ENCODE peak calls at places on chromosomes 12 and 14, in eight cellular contexts. F is HFFc6, J is endothelial cell, D is fibroblast of the conjunctiva, H is nephron progenitor cell, R is NCI-H2171, G is bronchial epithelial cell, L is AML-193. S is an unnamed sample.

GRCh38 chr14:89294060-89294459 is 123.0 kb downstream of the FOXN3 start:
- DNase-seq in F (no peak), J (no peak), D (no peak), H (no peak), R (no peak), G (no peak), L (no peak), S (no peak)

GRCh38 chr12:76519538-76519937 is 40.0 kb downstream of the OSBPL8 start:
- DNase-seq in F (no peak), J (no peak), D (no peak), H (no peak), R (no peak), G (no peak), L (peak), S (no peak)

GRCh38 chr12:8956772-8957171 is 7.3 kb upstream of the M6PR start:
- DNase-seq in F (no peak), J (no peak), D (no peak), H (no peak), R (no peak), G (no peak), L (no peak), S (no peak)

GRCh38 chr12:42145197-42145549 is 499 bp upstream of the GXYLT1 start:
- DNase-seq in F (no peak), J (no peak), D (no peak), H (no peak), R (no peak), G (no peak), L (no peak), S (no peak)

GRCh38 chr12:47236109-47236714 is 156.5 kb upstream of the AMIGO2 start:
- DNase-seq in F (peak), J (no peak), D (peak), H (no peak), R (no peak), G (peak), L (no peak), S (peak)

GRCh38 chr14:20412422-20412821 is 879 bp downstream of the TEP1 start:
- DNase-seq in F (no peak), J (no peak), D (no peak), H (no peak), R (no peak), G (no peak), L (no peak), S (no peak)

GRCh38 chr14:102659797-102660196 is 67.3 kb downstream of the RCOR1 start:
- DNase-seq in F (peak), J (no peak), D (no peak), H (no peak), R (no peak), G (peak), L (peak), S (peak)

GRCh38 chr12:67826148-67826547 is 163.1 kb upstream of the IFNG-AS1 start:
- DNase-seq in F (peak), J (no peak), D (no peak), H (no peak), R (no peak), G (no peak), L (no peak), S (no peak)

GRCh38 chr12:106062693-106063092 is 76.1 kb downstream of the NUAK1 start:
- DNase-seq in F (no peak), J (no peak), D (no peak), H (no peak), R (no peak), G (peak), L (no peak), S (no peak)

GRCh38 chr14:72104011-72104613 is 171.9 kb downstream of the RGS6 start:
- DNase-seq in F (no peak), J (peak), D (no peak), H (peak), R (no peak), G (no peak), L (peak), S (no peak)

S was measured in HS-5.